ENCODE peak calls at places on chromosomes 5 and 9, in nine cellular contexts. D is stimulated activated CD8-positive, alpha-beta memory T cell treated with anti-CD3 and anti-CD28 coated beads, Interleukin-7, amount 100 ng/mL, for 24 hours; I is NCI-H2081 treated with DMSO at 0.1 percent for 48 hours; Y is NCI-H1436 treated with DMSO at 0.1 percent for 48 hours; S is GM23338; H is CD8-positive, alpha-beta T cell; L is glomerular endothelial cell; B is cerebellum; C is fibroblast of mammary gland. A is an unnamed sample.

GRCh38 chr9:32698706-32699277 is 63.3 kb upstream of the TAF1L start:
- DNase-seq in D (no peak), I (no peak), Y (no peak), S (no peak), H (no peak), L (no peak), B (no peak), C (no peak), A (no peak)

GRCh38 chr5:32138839-32139493 is 35.2 kb downstream of the GOLPH3 start:
- DNase-seq in D (peak), I (no peak), Y (no peak), S (no peak), H (peak), L (no peak), B (no peak), C (peak), A (no peak)

GRCh38 chr5:177388521-177389052 is 4.4 kb downstream of the SLC34A1 start:
- DNase-seq in D (no peak), I (no peak), Y (no peak), S (no peak), H (no peak), L (no peak), B (no peak), C (no peak), A (no peak)

GRCh38 chr9:133389562-133389961 is 13.4 kb downstream of the STKLD1 start:
- DNase-seq in D (no peak), I (no peak), Y (no peak), S (no peak), H (no peak), L (no peak), B (no peak), C (no peak), A (no peak)

GRCh38 chr9:16718296-16718695 is 152.2 kb downstream of the BNC2 start:
- DNase-seq in D (no peak), I (no peak), Y (no peak), S (no peak), H (no peak), L (no peak), B (no peak), C (peak), A (no peak)

GRCh38 chr9:104921067-104921741 is 6.8 kb downstream of the ABCA1 start:
- DNase-seq in D (no peak), I (no peak), Y (no peak), S (no peak), H (no peak), L (no peak), B (no peak), C (no peak), A (no peak)

GRCh38 chr5:146751781-146752401 is 126.7 kb downstream of the PPP2R2B start:
- DNase-seq in D (peak), I (no peak), Y (no peak), S (no peak), H (peak), L (no peak), B (no peak), C (no peak), A (no peak)

GRCh38 chr9:72872718-72873117 is 80.1 kb downstream of the ALDH1A1 start:
- DNase-seq in D (no peak), I (no peak), Y (no peak), S (no peak), H (no peak), L (no peak), B (no peak), C (no peak), A (no peak)

GRCh38 chr9:70452365-70452764 is 37.9 kb upstream of the KLF9 start:
- DNase-seq in D (no peak), I (no peak), Y (no peak), S (no peak), H (no peak), L (no peak), B (no peak), C (no peak), A (no peak)

GRCh38 chr5:21895766-21896165 is 957.4 kb downstream of the CDH12 start:
- DNase-seq in D (no peak), I (no peak), Y (no peak), S (no peak), H (no peak), L (no peak), B (no peak), C (no peak), A (no peak)

GRCh38 chr9:68979538-68980314 is 34.2 kb downstream of the PRKACG start:
- DNase-seq in D (no peak), I (no peak), Y (no peak), S (no peak), H (no peak), L (no peak), B (peak), C (no peak), A (no peak)

GRCh38 chr5:135149956-135150723 is 116.1 kb upstream of the PITX1 start:
- DNase-seq in D (no peak), I (no peak), Y (peak), S (peak), H (no peak), L (no peak), B (no peak), C (no peak), A (no peak)

GRCh38 chr9:83472221-83472665 is 66.0 kb downstream of the FRMD3 start:
- DNase-seq in D (no peak), I (no peak), Y (no peak), S (no peak), H (no peak), L (peak), B (no peak), C (peak), A (no peak)

GRCh38 chr5:179263391-179264052 is 81.7 kb downstream of the ADAMTS2 start:
- DNase-seq in D (no peak), I (no peak), Y (no peak), S (no peak), H (no peak), L (no peak), B (no peak), C (no peak), A (no peak)

GRCh38 chr9:133754187-133754586 is 16.0 kb upstream of the SARDH start:
- DNase-seq in D (no peak), I (no peak), Y (no peak), S (no peak), H (no peak), L (no peak), B (no peak), C (no peak), A (no peak)

GRCh38 chr9:78932849-78933627 is 636.1 kb downstream of the PSAT1 start:
- DNase-seq in D (no peak), I (no peak), Y (no peak), S (no peak), H (no peak), L (peak), B (no peak), C (peak), A (no peak)

GRCh38 chr9:109194157-109194556 is 27.1 kb upstream of the FRRS1L start:
- DNase-seq in D (no peak), I (no peak), Y (no peak), S (no peak), H (no peak), L (no peak), B (no peak), C (peak), A (peak)

GRCh38 chr5:71013575-71013974 is 11.6 kb downstream of the NAIP start:
- DNase-seq in D (no peak), I (no peak), Y (no peak), S (peak), H (no peak), L (no peak), B (no peak), C (no peak), A (no peak)

GRCh38 chr9:34653131-34653530 is 1.1 kb downstream of the IL11RA start:
- DNase-seq in D (no peak), I (no peak), Y (no peak), S (no peak), H (no peak), L (no peak), B (no peak), C (peak), A (no peak)

GRCh38 chr9:85898288-85898802 is 42.6 kb upstream of the NAA35 start:
- DNase-seq in D (no peak), I (no peak), Y (no peak), S (no peak), H (no peak), L (no peak), B (no peak), C (no peak), A (no peak)

GRCh38 chr5:31463341-31463740 is 68.6 kb downstream of the DROSHA start:
- DNase-seq in D (no peak), I (no peak), Y (no peak), S (no peak), H (no peak), L (no peak), B (no peak), C (no peak), A (no peak)

GRCh38 chr9:134411451-134412297 is 85.4 kb downstream of the RXRA start:
- DNase-seq in D (no peak), I (no peak), Y (no peak), S (no peak), H (no peak), L (no peak), B (no peak), C (no peak), A (no peak)

GRCh38 chr9:87678650-87679355 is 47.1 kb upstream of the CTSL start:
- DNase-seq in D (no peak), I (no peak), Y (no peak), S (peak), H (no peak), L (peak), B (peak), C (peak), A (peak)

GRCh38 chr5:54115768-54116403 is 194.5 kb downstream of the ARL15 start:
- DNase-seq in D (no peak), I (no peak), Y (peak), S (no peak), H (no peak), L (no peak), B (no peak), C (peak), A (no peak)

GRCh38 chr9:134962065-134962997 is 44.6 kb upstream of the FCN1 start:
- DNase-seq in D (no peak), I (no peak), Y (no peak), S (no peak), H (no peak), L (no peak), B (no peak), C (no peak), A (no peak)

GRCh38 chr5:113029614-113030013 is 53.0 kb downstream of the DCP2 start:
- DNase-seq in D (no peak), I (no peak), Y (no peak), S (no peak), H (no peak), L (no peak), B (no peak), C (peak), A (no peak)

GRCh38 chr5:167511-167910 is 23.8 kb upstream of the LRRC14B start:
- DNase-seq in D (no peak), I (no peak), Y (no peak), S (no peak), H (no peak), L (no peak), B (no peak), C (no peak), A (no peak)

GRCh38 chr9:109110326-109111014 is 9.3 kb downstream of the TMEM245 start:
- DNase-seq in D (no peak), I (no peak), Y (no peak), S (no peak), H (no peak), L (no peak), B (no peak), C (peak), A (no peak)

GRCh38 chr5:159825551-159826051 is 90.7 kb upstream of the ADRA1B start:
- DNase-seq in D (no peak), I (no peak), Y (no peak), S (no peak), H (no peak), L (no peak), B (no peak), C (peak), A (no peak)

A was measured in NCI-H446.